ENCODE peak calls at places on chromosomes 3 and 15, in four cellular contexts. K, O, M and X are unnamed samples.
A peak's percentile ranks its signal among the peaks of the same experiment; 100 is the strongest.

GRCh38 chr3:15121936-15122335 is 23.0 kb upstream of the RBSN start:
- DNase-seq in K (no peak), M (no peak), O (no peak), X (no peak)

GRCh38 chr3:62242846-62243245 is 130.5 kb downstream of the FEZF2 start:
- DNase-seq in M (no peak), K (no peak), O (no peak), X (no peak)

GRCh38 chr3:45353070-45353469 is 35.3 kb upstream of the LARS2 start:
- DNase-seq in O (no peak), K (no peak), M (no peak), X (no peak)

GRCh38 chr3:129506272-129506742 is 22.1 kb upstream of the RHO start:
- DNase-seq in K (no peak), M (no peak), O (no peak), X (no peak)

GRCh38 chr3:186589856-186590579 is 19.5 kb downstream of the DNAJB11 start:
- DNase-seq in O (no peak), K (no peak), M (no peak), X (no peak)

GRCh38 chr3:31575448-31575847 is 42.7 kb downstream of the STT3B start:
- DNase-seq in K (no peak), O (no peak), M (no peak), X (no peak)

GRCh38 chr15:85116494-85116893 is 134.8 kb downstream of the PDE8A start:
- DNase-seq in M (no peak), K (no peak), O (no peak), X (no peak)

GRCh38 chr3:46913644-46914043 is 36.1 kb downstream of the PTH1R start:
- DNase-seq in M (no peak), K (no peak), O (no peak), X (no peak)

GRCh38 chr3:195754141-195754540 is 33.4 kb downstream of the MUC20 start:
- DNase-seq in O (no peak), K (no peak), M (no peak), X (no peak)

GRCh38 chr15:42504631-42505030 is 9.2 kb downstream of the SNAP23 start:
- DNase-seq in O (no peak), K (no peak), M (no peak), X (no peak)

GRCh38 chr3:146218880-146219866 is 31.7 kb downstream of the PLSCR4 start:
- DNase-seq in M (no peak), K (no peak), O (peak; percentile 28), X (no peak)

GRCh38 chr3:146227486-146227885 is 23.4 kb downstream of the PLSCR4 start:
- DNase-seq in M (no peak), O (no peak), K (no peak), X (no peak)

GRCh38 chr3:146223401-146224373 is 27.2 kb downstream of the PLSCR4 start:
- DNase-seq in M (no peak), K (no peak), O (no peak), X (no peak)

GRCh38 chr3:146221276-146221675 is 29.6 kb downstream of the PLSCR4 start:
- DNase-seq in O (no peak), M (no peak), K (no peak), X (no peak)

GRCh38 chr3:146222204-146223046 is 28.5 kb downstream of the PLSCR4 start:
- DNase-seq in O (no peak), K (no peak), M (no peak), X (no peak)
- TF ChIP-seq CTCF in O (no peak), K (peak; percentile 14), M (no peak), X (no peak)

DNA sequence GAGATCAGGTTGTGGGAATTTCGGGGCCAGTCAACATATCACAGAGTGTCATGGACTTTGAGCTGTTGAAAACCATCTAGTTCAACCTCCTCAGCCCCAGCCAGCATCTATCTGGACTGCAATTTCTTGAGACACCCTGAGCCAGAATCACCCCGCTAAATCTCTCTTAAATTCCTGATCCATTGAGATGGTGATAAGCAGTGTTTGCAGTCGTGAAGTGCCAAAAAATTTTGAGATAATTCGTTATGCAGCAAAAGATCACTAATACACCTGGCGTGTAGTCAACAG is 29.3 kb downstream of the TMED3 start:
- DNase-seq in K (no peak), O (no peak), M (no peak), X (no peak)
- TF ChIP-seq CTCF in K (peak; percentile 64), O (no peak), M (peak; percentile 6), X (no peak)

GRCh38 chr3:154684021-154684420 is 254.0 kb upstream of the GPR149 start:
- DNase-seq in M (no peak), K (no peak), O (no peak), X (no peak)
- TF ChIP-seq CTCF in M (no peak), K (no peak), O (no peak), X (no peak)

GRCh38 chr15:61621146-61621545 is 392.0 kb upstream of the RORA start:
- DNase-seq in K (no peak), O (no peak), M (no peak), X (no peak)
- TF ChIP-seq CTCF in K (peak; percentile 15), O (peak; percentile 47), M (no peak), X (no peak)

GRCh38 chr15:58440922-58441321 is 9.1 kb downstream of the LIPC start:
- DNase-seq in K (no peak), O (no peak), M (no peak), X (no peak)

GRCh38 chr15:58438111-58438510 is 6.3 kb downstream of the LIPC start:
- DNase-seq in M (no peak), O (no peak), K (no peak), X (no peak)

GRCh38 chr15:58437531-58438105 is 5.8 kb downstream of the LIPC start:
- DNase-seq in O (no peak), K (no peak), M (no peak), X (no peak)

GRCh38 chr15:58440181-58440910 is 8.6 kb downstream of the LIPC start:
- DNase-seq in M (no peak), K (peak; percentile 41), O (no peak), X (no peak)

DNA sequence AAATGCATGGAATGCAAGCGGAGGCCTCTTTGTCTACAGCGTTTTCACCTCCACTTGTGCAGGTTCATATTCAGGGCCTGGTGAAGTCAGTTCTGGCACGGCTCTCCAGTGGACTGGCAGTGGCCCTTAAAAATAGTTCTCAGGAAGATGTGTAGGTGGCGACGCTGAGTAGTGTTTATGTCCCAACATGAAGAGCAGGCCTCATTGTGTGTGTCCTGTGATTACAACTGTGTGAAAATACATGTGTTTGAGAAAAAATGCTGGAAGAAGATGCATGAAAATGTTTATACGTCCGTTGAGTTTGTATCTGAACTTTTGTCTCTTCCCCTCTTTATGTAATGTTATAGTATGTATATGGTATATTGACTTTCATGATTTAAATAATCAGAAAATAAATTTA is 7.2 kb downstream of the LIPC start:
- DNase-seq in M (no peak), K (peak; percentile 43), O (peak; percentile 56), X (no peak)
- TF ChIP-seq CTCF in M (peak; percentile 57), K (peak; percentile 75), O (peak; percentile 17), X (no peak)

DNA sequence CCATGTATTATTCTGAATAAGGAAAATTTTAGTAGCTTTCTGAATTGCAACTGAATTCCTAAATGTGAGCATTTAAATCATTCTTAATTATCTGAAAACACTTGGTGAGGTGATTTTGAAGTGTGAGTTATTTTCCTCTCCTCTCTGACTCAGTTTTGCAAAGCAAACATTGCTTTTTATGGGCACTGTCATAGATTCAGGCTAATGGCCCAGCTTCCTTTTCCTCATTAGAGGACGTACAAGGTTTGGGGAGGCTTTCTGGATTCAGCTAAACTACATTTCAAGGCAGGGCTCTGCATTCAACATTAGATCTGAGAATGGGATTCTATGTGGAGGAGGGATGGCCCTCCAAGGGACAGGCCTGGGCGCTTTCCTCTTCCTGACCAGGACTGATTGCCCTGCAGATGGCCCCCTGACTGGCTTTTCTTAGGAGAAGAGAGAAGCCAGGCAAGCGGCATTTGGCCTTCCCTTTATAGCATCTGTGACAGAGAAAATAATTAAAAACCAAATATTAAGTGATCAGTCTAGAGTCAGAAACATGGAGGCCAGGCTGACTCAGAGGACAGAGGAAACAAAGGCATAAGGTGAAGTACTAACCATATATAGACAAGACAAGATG is 53.0 kb upstream of the STXBP5L start:
- DNase-seq in O (no peak), K (peak; percentile 12), M (no peak), X (no peak)
- TF ChIP-seq CTCF in O (no peak), K (no peak), M (no peak), X (no peak)

GRCh38 chr15:88447206-88447605 is 20.0 kb downstream of the MRPL46 start:
- DNase-seq in O (no peak), K (no peak), M (no peak), X (no peak)
- TF ChIP-seq CTCF in O (no peak), K (peak; percentile 46), M (no peak), X (no peak)

GRCh38 chr15:101122806-101123205 is 129.0 kb downstream of the CHSY1 start:
- DNase-seq in O (no peak), K (no peak), M (no peak), X (no peak)

GRCh38 chr15:101120473-101120872 is 131.4 kb downstream of the CHSY1 start:
- DNase-seq in O (no peak), K (no peak), M (no peak), X (no peak)

GRCh38 chr15:101120961-101121360 is 130.9 kb downstream of the CHSY1 start:
- DNase-seq in K (no peak), O (no peak), M (no peak), X (no peak)

GRCh38 chr15:101122266-101122665 is 129.6 kb downstream of the CHSY1 start:
- DNase-seq in M (no peak), K (no peak), O (no peak), X (no peak)

GRCh38 chr15:101121511-101122090 is 130.2 kb downstream of the CHSY1 start:
- DNase-seq in K (peak; percentile 20), O (peak; percentile 74), M (peak; percentile 33), X (peak; percentile 34)
- TF ChIP-seq CTCF in K (peak; percentile 65), O (peak; percentile 65), M (peak; percentile 7), X (no peak)

DNA sequence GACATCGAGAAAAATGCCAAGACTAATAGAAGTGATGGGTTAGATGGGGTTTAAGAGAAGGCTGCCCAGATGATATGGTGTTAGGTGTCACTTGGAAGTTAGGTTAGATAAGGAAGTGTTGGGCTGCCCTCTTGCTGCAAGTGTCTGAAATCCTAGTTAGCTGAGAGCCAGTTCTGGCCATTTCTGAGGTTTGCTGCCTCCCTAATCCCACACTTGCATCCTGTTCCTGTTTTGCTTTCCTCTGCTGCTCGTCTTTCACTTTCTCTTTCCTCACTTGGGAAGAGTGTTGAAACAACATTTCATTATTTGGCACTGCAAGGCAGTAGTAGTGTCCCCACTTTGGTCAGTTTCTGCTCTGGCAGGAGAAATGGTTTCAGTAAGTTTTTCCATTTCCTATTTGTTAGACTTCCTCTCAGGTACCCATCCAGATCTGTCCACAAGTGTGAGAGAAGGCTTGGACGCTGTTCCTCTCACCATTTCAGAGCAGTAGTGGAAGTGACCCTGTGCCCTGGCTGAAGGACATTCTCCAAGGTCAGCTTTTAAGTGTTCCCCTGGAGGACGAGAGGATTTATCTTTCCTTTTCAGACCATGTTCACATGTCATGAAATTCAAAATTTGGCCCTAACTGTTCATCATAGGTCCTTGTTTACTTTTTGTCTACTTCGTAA is 93.3 kb downstream of the ADAMTSL3 start:
- DNase-seq in O (no peak), M (no peak), K (no peak), X (no peak)
- TF ChIP-seq CTCF in O (no peak), M (no peak), K (no peak), X (no peak)